ENCODE peak calls at places on chromosomes 11 and 22, in nine cellular contexts. N is A549; H is stimulated activated CD4-positive, alpha-beta T cell treated with anti-CD3 and anti-CD28 coated beads, Interleukin-2, amount 100 ng/mL, for 48 hours; J is T-helper 2 cell; L is M059J; S is left ventricle myocardium superior; R is substantia nigra; F is activated T-cell treated with anti-CD3 and anti-CD28 coated beads for 1 hour; U is GM20000. A is an unnamed sample.

GRCh38 chr11:17432041-17432440 is 43.6 kb upstream of the KCNJ11 start:
- DNase-seq in N (no peak), H (no peak), J (no peak), L (no peak), S (no peak), R (no peak), F (no peak), U (no peak), A (no peak)

GRCh38 chr11:121555172-121555571 is 102.4 kb upstream of the SORL1-AS1 start:
- DNase-seq in N (no peak), H (no peak), J (no peak), L (no peak), S (no peak), R (no peak), F (no peak), U (no peak), A (no peak)

GRCh38 chr22:31098633-31099110 is 8.7 kb downstream of the SELENOM start:
- DNase-seq in N (no peak), H (no peak), J (no peak), L (no peak), S (peak; percentile 72), R (no peak), F (no peak), U (no peak), A (no peak)

GRCh38 chr11:91972665-91973266 is 251.9 kb upstream of the FAT3 start:
- DNase-seq in N (no peak), H (no peak), J (no peak), L (peak; percentile 43), S (no peak), R (no peak), F (no peak), U (no peak), A (no peak)

GRCh38 chr11:80584661-80585060 is 1143.8 kb upstream of the TENM4 start:
- DNase-seq in N (no peak), H (no peak), J (no peak), L (peak; percentile 50), S (no peak), R (no peak), F (no peak), U (no peak), A (no peak)

GRCh38 chr22:22687638-22688500 is 43.5 kb downstream of the GGTLC2 start:
- DNase-seq in N (no peak), H (no peak), J (no peak), L (peak; percentile 56), S (no peak), R (peak; percentile 5), F (no peak), U (peak; percentile 39), A (no peak)

GRCh38 chr11:24153337-24153736 is 343.5 kb upstream of the LUZP2 start:
- DNase-seq in N (no peak), H (no peak), J (no peak), L (no peak), S (no peak), R (no peak), F (no peak), U (no peak), A (no peak)

GRCh38 chr11:64858467-64859401 is 14.3 kb upstream of the CDC42BPG start:
- DNase-seq in N (no peak), H (no peak), J (peak; percentile 71), L (peak; percentile 48), S (peak; percentile 76), R (no peak), F (peak; percentile 53), U (no peak), A (peak; percentile 59)

GRCh38 chr11:77067776-77068460 is 1.1 kb downstream of the CAPN5 start:
- DNase-seq in N (no peak), H (no peak), J (no peak), L (no peak), S (no peak), R (no peak), F (no peak), U (peak; percentile 7), A (no peak)

GRCh38 chr22:27185903-27186302 is 528.5 kb downstream of the MIAT start:
- DNase-seq in N (no peak), H (no peak), J (no peak), L (no peak), S (no peak), R (no peak), F (no peak), U (no peak), A (no peak)

GRCh38 chr11:41309716-41310115 is 149.7 kb downstream of the LRRC4C start:
- DNase-seq in N (no peak), H (no peak), J (no peak), L (no peak), S (no peak), R (no peak), F (no peak), U (no peak), A (no peak)

GRCh38 chr11:71450507-71450906 is 2.3 kb upstream of the DHCR7 start:
- DNase-seq in N (no peak), H (no peak), J (no peak), L (no peak), S (no peak), R (no peak), F (no peak), U (no peak), A (no peak)

GRCh38 chr11:68009391-68010000 is 631 bp upstream of the ALDH3B1 start:
- DNase-seq in N (no peak), H (no peak), J (no peak), L (peak; percentile 75), S (no peak), R (no peak), F (no peak), U (peak; percentile 58), A (no peak)

GRCh38 chr22:44365196-44365802 is 52.5 kb upstream of the SHISAL1 start:
- DNase-seq in N (no peak), H (no peak), J (no peak), L (no peak), S (peak; percentile 26), R (no peak), F (no peak), U (no peak), A (no peak)

GRCh38 chr11:16986434-16987204 is 27.6 kb downstream of the PLEKHA7 start:
- DNase-seq in N (no peak), H (peak; percentile 33), J (peak; percentile 68), L (peak; percentile 48), S (no peak), R (no peak), F (peak; percentile 1), U (peak; percentile 76), A (no peak)

GRCh38 chr22:27115816-27116256 is 458.4 kb downstream of the MIAT start:
- DNase-seq in N (peak; percentile 60), H (no peak), J (no peak), L (peak; percentile 96), S (no peak), R (no peak), F (no peak), U (no peak), A (no peak)

GRCh38 chr11:93875637-93876036 is 25.2 kb upstream of the VSTM5 start:
- DNase-seq in N (no peak), H (no peak), J (no peak), L (no peak), S (no peak), R (no peak), F (no peak), U (no peak), A (no peak)

GRCh38 chr11:77299528-77299993 is 1.9 kb downstream of the GDPD4 start:
- DNase-seq in N (peak; percentile 56), H (no peak), J (no peak), L (peak; percentile 67), S (no peak), R (no peak), F (no peak), U (no peak), A (no peak)